ENCODE peak calls at places on chromosomes 3 and 15, in four cellular contexts. X, W, R and K are unnamed samples.

GRCh38 chr15:49235446-49236207 is 65.6 kb downstream of the GALK2 start:
- DNase-seq in R (peak), W (no peak), X (no peak), K (no peak)

GRCh38 chr3:82085356-82085755 is 323.9 kb upstream of the GBE1 start:
- DNase-seq in X (no peak), R (no peak), W (no peak), K (no peak)

GRCh38 chr3:71208273-71209095 is 375.0 kb downstream of the FOXP1 start:
- DNase-seq in R (peak), W (peak), X (peak), K (no peak)

GRCh38 chr15:30885814-30886213 is 17.9 kb upstream of the FAN1 start:
- DNase-seq in X (no peak), W (no peak), R (peak), K (no peak)

GRCh38 chr3:58052373-58053273 is 44.4 kb downstream of the FLNB start:
- DNase-seq in R (peak), W (peak), X (peak), K (no peak)

GRCh38 chr15:84947947-84948830 is 33.5 kb upstream of the PDE8A start:
- DNase-seq in X (peak), W (no peak), R (no peak), K (no peak)

GRCh38 chr3:158950131-158950901 is 148.5 kb downstream of the MFSD1 start:
- DNase-seq in R (no peak), W (no peak), X (no peak), K (no peak)

GRCh38 chr15:96818861-96819260 is 488.4 kb downstream of the NR2F2 start:
- DNase-seq in X (no peak), R (no peak), W (no peak), K (no peak)

GRCh38 chr15:76201536-76202255 is 109.6 kb downstream of the ETFA start:
- DNase-seq in X (no peak), W (no peak), R (no peak), K (no peak)

GRCh38 chr3:149198611-149199010 is 23.0 kb downstream of the CP start:
- DNase-seq in R (no peak), W (no peak), X (no peak), K (no peak)

GRCh38 chr15:70435872-70436271 is 327.5 kb downstream of the UACA start:
- DNase-seq in W (no peak), R (no peak), X (no peak), K (no peak)

GRCh38 chr3:126208618-126209256 is 28.4 kb upstream of the ALDH1L1 start:
- DNase-seq in W (peak), R (peak), X (no peak), K (no peak)
- TF ChIP-seq POLR2A in W (no peak), R (no peak), X (no peak), K (no peak)

DNA sequence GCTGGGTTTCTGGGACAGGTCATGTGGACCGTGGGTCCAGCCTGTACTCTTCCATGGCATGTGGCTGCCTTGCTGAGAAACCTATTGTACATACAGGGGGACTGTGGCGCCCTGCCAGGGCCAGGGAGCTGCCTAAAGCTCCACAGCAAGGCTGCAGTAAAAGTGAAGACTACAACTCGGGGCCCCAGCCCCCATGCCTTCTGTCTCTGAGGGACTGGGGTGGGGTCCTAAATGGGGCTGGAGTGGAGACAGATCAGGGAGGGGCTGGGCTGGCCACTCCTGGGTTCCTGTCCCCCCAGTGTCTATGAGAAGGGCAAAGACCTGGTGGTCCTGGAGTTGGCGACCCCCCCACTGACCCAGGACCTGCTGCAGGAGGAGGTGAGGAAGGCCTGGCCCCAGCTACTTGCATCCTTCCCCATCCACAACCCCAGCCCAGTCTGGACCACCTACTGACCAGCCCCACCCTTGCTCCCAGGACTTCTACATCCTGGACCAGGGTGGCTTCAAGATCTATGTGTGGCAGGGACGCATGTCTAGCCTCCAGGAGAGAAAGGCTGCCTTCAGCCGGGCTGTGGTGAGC is 7.3 kb downstream of the VILL start:
- DNase-seq in X (no peak), R (no peak), W (no peak), K (no peak)
- TF ChIP-seq POLR2A in X (no peak), R (no peak), W (no peak), K (no peak)

DNA sequence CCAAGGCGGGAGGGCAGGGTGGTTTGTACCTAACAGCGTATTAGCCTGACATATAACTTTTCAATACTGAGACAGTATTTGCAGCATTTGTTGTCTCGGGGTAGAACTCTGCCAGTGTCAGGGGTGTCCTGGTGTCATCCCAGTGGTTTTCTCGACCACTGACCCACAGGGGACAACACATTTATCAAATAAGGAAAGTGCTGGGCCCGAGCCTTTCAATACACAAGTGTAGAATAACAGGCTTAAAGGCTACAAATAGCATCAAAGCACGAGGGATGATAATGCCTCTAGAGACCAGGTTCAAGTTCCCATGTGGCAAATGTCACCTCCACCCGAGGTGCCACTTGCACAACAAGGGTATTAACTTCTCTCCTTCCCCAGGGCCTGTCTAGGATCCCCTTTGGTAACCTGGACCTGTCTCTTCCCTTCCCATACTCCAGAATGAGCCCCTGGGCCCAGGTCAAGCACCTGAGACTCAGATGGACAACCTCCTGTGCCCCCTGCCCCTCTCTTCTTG is 9.5 kb upstream of the SLC6A6 start:
- DNase-seq in R (no peak), X (no peak), W (no peak), K (no peak)
- TF ChIP-seq POLR2A in R (no peak), X (no peak), W (no peak), K (no peak)

GRCh38 chr15:45829336-45830153 is 194.7 kb downstream of the SQOR start:
- DNase-seq in X (no peak), W (no peak), R (no peak), K (no peak)
- TF ChIP-seq POLR2A in X (no peak), W (no peak), R (no peak), K (no peak)

GRCh38 chr3:49855662-49856061 is 702 bp downstream of the TRAIP start:
- DNase-seq in X (no peak), W (no peak), R (no peak), K (no peak)

GRCh38 chr3:49859576-49860305 is 3.4 kb upstream of the TRAIP start:
- DNase-seq in X (no peak), R (no peak), W (no peak), K (no peak)

DNA sequence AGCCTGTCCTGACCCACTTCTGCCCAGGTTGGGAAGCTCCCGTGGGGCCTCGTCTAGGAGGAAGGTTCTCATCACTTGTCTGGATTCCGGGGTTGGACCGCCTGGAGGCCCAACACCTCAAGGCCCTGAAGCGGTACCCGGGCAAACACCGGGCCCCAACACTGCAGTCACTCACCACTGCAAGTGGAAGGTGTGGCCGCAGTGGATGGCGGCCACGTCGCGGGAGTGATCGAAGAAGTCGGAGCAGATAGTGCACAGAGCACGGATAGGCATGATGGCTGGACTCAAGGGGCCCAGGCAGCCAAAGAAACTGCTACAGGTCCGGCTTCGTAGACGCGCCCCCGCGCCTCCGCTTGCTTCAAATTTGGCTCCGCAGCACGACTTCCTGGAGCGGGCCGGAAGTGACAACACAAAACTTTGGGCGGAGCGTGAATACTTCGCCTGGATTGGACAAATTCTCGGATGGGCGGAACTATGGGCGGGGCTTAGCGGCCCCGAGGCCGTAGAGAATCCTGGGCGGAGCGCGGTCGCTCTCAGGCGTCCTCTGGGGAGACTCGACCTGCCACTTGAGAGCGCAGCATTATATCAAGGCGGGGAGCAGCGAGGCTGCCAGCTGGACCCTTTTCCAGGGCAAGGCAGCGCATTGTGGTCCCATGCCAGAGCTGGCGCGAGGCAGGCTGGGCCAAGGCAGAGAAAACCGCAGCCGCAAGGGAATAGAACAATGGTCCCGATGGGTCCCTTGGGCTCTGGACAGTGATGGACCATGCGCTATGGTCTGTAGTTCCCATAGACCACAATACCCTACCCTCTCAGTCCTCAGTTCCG is at the start of gene TRAIP:
- DNase-seq in X (peak), W (peak), R (peak), K (peak)
- TF ChIP-seq POLR2A in X (peak), W (peak), R (peak), K (peak)

GRCh38 chr3:10366681-10367101 is 45.8 kb upstream of the SEC13 start:
- DNase-seq in R (peak), X (no peak), W (peak), K (no peak)
- TF ChIP-seq POLR2A in R (no peak), X (no peak), W (no peak), K (no peak)